ENCODE peak calls at places on chromosomes 5 and 9, in eight cellular contexts. K is Peyer's patch, G is MCF 10A, Y is fibroblast of lung, H is HFFc6, D is body of pancreas, J is heart right ventricle, N is astrocyte. S is an unnamed sample.

GRCh38 chr9:20464242-20464641 is 158.1 kb downstream of the MLLT3 start:
- DNase-seq in K (no peak), G (no peak), Y (no peak), H (no peak), D (no peak), J (no peak), N (no peak), S (no peak)

GRCh38 chr9:6441269-6441668 is 28.3 kb downstream of the UHRF2 start:
- DNase-seq in K (no peak), G (peak), Y (no peak), H (no peak), D (no peak), J (no peak), N (peak), S (no peak)

GRCh38 chr9:127949827-127950512 is 12.3 kb upstream of the DPM2 start:
- DNase-seq in K (no peak), G (no peak), Y (no peak), H (no peak), D (peak), J (peak), N (no peak), S (no peak)

GRCh38 chr5:98805070-98805469 is 31.6 kb downstream of the RGMB start:
- DNase-seq in K (no peak), G (no peak), Y (no peak), H (no peak), D (no peak), J (no peak), N (no peak), S (no peak)

GRCh38 chr9:73073337-73074175 is 78.1 kb upstream of the ANXA1 start:
- DNase-seq in K (no peak), G (no peak), Y (no peak), H (peak), D (no peak), J (no peak), N (peak), S (no peak)

GRCh38 chr5:23208959-23209431 is 298.4 kb upstream of the PRDM9 start:
- DNase-seq in K (no peak), G (peak), Y (peak), H (peak), D (no peak), J (no peak), N (no peak), S (peak)

GRCh38 chr9:127388856-127389238 is 8.1 kb upstream of the SLC2A8 start:
- DNase-seq in K (no peak), G (no peak), Y (no peak), H (no peak), D (no peak), J (no peak), N (no peak), S (no peak)

GRCh38 chr5:170865622-170866021 is 3.8 kb downstream of the RANBP17 start:
- DNase-seq in K (no peak), G (no peak), Y (no peak), H (no peak), D (no peak), J (no peak), N (no peak), S (no peak)

GRCh38 chr5:67166460-67166871 is 30.1 kb downstream of the CD180 start:
- DNase-seq in K (peak), G (no peak), Y (no peak), H (no peak), D (peak), J (peak), N (no peak), S (no peak)

GRCh38 chr9:129580211-129580915 is 40.5 kb downstream of the C9orf50 start:
- DNase-seq in K (no peak), G (no peak), Y (no peak), H (no peak), D (no peak), J (no peak), N (no peak), S (no peak)

GRCh38 chr5:111427762-111428161 is 84.6 kb downstream of the STARD4 start:
- DNase-seq in K (no peak), G (no peak), Y (no peak), H (no peak), D (no peak), J (no peak), N (no peak), S (no peak)

GRCh38 chr5:39661026-39661779 is 236.4 kb upstream of the DAB2 start:
- DNase-seq in K (no peak), G (peak), Y (peak), H (no peak), D (no peak), J (no peak), N (peak), S (no peak)

GRCh38 chr9:98263482-98264357 is 8.3 kb upstream of the TBC1D2 start:
- DNase-seq in K (peak), G (peak), Y (peak), H (peak), D (peak), J (peak), N (peak), S (peak)

DNA sequence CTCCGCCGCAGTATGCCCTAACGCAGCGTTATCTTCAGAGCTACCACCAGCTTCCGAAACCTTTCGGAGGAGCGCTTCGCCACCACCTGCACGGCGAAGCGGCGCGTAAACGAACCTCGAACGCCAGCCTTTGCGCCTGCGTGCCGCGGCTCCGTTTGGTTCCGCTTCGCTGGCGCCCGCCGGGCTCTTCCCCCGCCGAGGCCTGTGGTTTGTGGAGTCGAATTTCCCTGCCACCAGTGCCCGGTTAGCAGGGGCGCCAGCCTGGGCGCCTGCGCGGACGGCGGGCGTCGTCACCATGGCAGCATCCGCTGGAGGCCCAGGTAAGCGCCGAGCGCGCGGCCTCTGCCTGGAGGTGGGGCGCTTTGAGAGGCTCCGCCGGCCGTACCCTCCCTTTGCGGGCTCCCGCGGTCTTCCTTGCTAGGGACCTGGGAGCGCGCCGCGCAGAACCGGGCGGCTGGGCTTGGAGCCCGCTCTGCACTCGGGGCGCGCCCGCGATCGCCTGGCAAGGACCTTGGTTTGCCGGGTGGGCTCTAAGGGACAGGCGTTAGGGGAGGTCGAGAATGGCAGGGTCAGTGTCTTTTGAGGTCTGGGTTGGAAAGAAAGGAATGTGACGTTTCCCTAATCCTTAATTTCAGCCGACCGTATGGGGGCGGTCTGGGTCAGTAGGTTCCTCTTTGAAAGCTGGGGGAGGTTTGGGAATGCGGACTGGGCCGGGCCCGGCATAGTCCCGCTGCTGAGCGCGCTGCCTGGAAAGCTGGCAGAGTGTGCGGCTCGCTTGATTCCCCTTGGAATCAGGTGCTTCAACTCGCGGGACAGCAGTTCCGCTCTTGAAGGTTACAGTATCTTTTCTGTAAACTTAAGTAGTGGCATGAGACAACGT is at the start of gene FAM151B:
- DNase-seq in K (peak), G (peak), Y (peak), H (peak), D (peak), J (peak), N (peak), S (peak)
- TF ChIP-seq CTCF in K (no peak), G (peak), Y (peak), H (peak), D (no peak), J (peak), N (no peak), S (peak)

DNA sequence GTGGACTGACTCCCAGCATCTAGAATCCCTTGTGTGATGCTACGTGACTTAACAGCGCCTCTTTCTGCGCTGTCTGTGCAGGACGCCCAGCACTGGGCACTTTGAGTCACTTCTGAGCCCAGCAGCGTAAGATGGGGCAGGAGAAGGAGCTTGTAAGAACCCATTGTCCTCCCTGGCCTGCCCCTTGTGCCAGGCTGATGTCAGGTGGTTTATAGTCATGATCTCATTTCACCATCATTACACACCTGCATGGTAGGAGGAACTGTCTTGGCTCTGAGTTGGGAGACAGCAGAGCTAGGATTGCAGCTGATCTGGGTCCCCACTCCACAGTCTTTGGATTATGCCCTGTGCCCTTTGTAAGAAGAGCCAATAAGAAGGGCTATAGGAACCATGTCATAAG is 12.2 kb downstream of the ERGIC1 start:
- DNase-seq in K (no peak), G (no peak), Y (no peak), H (no peak), D (no peak), J (no peak), N (no peak), S (no peak)
- TF ChIP-seq CTCF in K (no peak), G (no peak), Y (no peak), H (no peak), D (no peak), J (no peak), N (no peak), S (no peak)

DNA sequence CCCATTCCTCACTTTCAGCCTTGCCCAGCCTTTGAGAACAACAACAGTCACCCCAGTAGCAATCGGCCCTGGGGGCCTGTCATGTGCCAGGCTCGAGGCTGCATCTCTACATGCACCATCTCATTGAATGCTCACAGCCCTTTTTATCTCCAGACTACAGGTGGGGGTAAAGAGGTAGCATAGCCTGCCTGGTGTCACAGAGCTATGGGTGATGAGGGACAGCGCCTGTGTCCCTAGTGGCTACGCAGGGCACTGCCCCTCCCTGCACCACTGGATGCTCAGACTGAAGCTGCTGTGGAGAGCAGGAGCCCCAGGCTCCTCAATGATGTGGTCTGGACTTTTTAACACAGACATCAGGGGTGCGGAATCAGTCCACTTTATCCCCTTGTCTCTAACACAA is 2.8 kb downstream of the CAMK2A start:
- DNase-seq in K (peak), G (no peak), Y (no peak), H (no peak), D (peak), J (no peak), N (no peak), S (no peak)
- TF ChIP-seq CTCF in K (no peak), G (peak), Y (peak), H (peak), D (no peak), J (peak), N (peak), S (peak)

DNA sequence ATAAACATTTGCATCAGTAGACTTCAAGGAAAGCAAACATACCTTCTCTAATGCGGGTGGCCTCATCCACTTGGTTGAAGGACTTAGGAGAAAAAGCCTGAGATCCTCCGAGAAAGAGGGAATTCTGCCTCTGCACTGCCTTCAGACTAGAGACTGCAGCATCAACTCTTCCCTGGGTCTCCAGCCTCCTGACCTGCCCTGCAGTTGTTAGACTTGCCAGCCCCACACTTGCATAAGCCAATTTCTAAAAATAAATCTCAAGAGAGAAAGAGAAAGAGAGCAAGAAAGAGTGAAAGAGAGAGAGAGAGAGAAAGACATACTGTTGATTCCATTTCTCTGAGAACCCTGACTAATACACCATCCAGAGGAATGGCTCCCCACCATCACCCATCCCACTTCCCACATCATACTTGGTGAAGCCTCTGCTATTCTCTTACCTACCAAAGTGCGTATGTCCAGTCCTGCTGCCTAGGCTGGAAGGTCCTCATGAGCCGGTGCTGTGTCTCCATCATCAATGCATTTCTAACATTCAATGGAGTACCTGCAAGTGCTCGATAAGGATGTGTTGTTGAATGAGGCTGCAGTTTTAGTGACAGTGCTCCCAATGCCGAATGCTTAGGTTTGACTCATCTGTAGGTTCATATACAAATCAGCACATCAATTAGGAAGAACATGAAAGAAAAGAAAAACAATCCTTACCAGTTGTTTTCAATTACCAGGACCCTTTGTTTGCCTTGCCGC is 35.1 kb downstream of the ZNF622 start:
- DNase-seq in K (no peak), G (no peak), Y (no peak), H (no peak), D (no peak), J (no peak), N (no peak), S (no peak)
- TF ChIP-seq CTCF in K (no peak), G (no peak), Y (no peak), H (no peak), D (no peak), J (no peak), N (no peak), S (no peak)

DNA sequence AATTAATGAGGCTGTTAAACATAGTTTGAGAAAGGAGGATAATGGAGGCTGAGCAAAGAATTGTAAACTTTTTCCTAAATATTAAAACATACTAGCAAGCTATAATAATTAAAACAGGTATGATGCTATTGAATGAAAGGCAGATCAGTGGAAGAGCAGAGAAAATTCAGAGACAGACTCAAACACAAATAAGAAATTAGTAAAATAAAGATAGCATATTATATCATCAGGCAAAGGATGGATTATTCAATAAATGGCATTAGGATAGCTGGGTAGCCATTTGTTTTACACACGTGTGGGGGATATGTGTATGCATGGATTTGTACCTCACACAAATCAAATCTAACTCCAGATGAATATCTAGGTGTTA is 50.6 kb downstream of the MRPS27 start:
- DNase-seq in K (no peak), G (no peak), Y (no peak), H (no peak), D (no peak), J (no peak), N (no peak), S (no peak)
- TF ChIP-seq CTCF in K (no peak), G (peak), Y (no peak), H (peak), D (no peak), J (no peak), N (no peak), S (no peak)

S was measured in D721Med.